ENCODE peak calls at places on chromosomes 2 and 18, in five cellular contexts. T is HepG2, X is H1, E is HCT116, Q is K562. H is an unnamed sample.

GRCh38 chr2:64371727-64372126 is 82.2 kb upstream of the LGALSL start:
- DNase-seq in T (no peak), X (no peak), E (no peak), Q (no peak), H (no peak)

GRCh38 chr2:24124003-24124585 is 825 bp downstream of the FAM228B start:
- DNase-seq in T (no peak), X (no peak), E (no peak), Q (no peak), H (peak; percentile 7)

GRCh38 chr2:58920001-58920400 is 678.9 kb upstream of the FANCL start:
- DNase-seq in T (no peak), X (no peak), E (no peak), Q (no peak), H (no peak)

GRCh38 chr18:40437517-40437916 is 1517.5 kb upstream of the PIK3C3 start:
- DNase-seq in T (no peak), X (no peak), E (no peak), Q (no peak), H (no peak)

GRCh38 chr2:171309727-171310265 is 124.0 kb downstream of the METTL8 start:
- DNase-seq in T (no peak), X (no peak), E (no peak), Q (no peak), H (no peak)

GRCh38 chr2:132757676-132758075 is 87.7 kb upstream of the LYPD1 start:
- DNase-seq in T (no peak), X (no peak), E (no peak), Q (no peak), H (no peak)

GRCh38 chr2:241228860-241229516 is 40.5 kb downstream of the ANO7 start:
- DNase-seq in T (peak; percentile 69), X (no peak), E (no peak), Q (no peak), H (no peak)

GRCh38 chr2:59787095-59787494 is 766.4 kb downstream of the BCL11A start:
- DNase-seq in T (no peak), X (no peak), E (no peak), Q (no peak), H (no peak)

GRCh38 chr2:223404616-223405015 is 197.5 kb downstream of the SCG2 start:
- DNase-seq in T (no peak), X (no peak), E (no peak), Q (no peak), H (no peak)

GRCh38 chr2:238872628-238873400 is 24.9 kb downstream of the TWIST2 start:
- DNase-seq in T (no peak), X (no peak), E (no peak), Q (no peak), H (no peak)

GRCh38 chr2:146898083-146898482 is 946.7 kb upstream of the ACVR2A start:
- DNase-seq in T (no peak), X (no peak), E (no peak), Q (no peak), H (no peak)

GRCh38 chr2:146890491-146890890 is 954.3 kb upstream of the ACVR2A start:
- DNase-seq in T (no peak), X (no peak), E (no peak), Q (no peak), H (no peak)

GRCh38 chr2:146894514-146894913 is 950.3 kb upstream of the ACVR2A start:
- DNase-seq in T (no peak), X (no peak), E (no peak), Q (no peak), H (no peak)

GRCh38 chr2:146893500-146894041 is 951.3 kb upstream of the ACVR2A start:
- DNase-seq in T (no peak), X (no peak), E (no peak), Q (no peak), H (no peak)
- TF ChIP-seq JUND in T (no peak), X (no peak), E (no peak), Q (no peak), H (no peak)

DNA sequence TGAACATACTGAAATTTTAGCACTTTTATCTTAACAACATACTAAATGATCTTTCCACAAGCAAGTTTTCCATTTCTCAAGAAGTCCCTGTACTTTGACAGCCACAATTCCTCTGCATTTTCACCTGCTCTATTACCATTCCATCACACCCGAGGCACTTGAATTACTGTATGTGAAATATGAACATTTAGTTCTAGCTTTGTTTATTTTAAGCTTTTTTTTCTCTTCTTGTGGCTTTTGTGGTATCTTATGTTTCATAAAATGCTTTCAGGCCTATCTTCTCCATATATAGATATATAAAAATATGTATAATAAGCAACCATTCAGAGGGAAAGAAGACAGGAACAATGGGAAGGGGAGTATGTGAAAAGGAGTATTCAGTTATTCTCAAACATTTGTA is 693.9 kb downstream of the SATB2 start:
- DNase-seq in T (no peak), X (no peak), E (no peak), Q (no peak), H (no peak)
- TF ChIP-seq JUND in T (no peak), X (no peak), E (no peak), Q (no peak), H (no peak)

DNA sequence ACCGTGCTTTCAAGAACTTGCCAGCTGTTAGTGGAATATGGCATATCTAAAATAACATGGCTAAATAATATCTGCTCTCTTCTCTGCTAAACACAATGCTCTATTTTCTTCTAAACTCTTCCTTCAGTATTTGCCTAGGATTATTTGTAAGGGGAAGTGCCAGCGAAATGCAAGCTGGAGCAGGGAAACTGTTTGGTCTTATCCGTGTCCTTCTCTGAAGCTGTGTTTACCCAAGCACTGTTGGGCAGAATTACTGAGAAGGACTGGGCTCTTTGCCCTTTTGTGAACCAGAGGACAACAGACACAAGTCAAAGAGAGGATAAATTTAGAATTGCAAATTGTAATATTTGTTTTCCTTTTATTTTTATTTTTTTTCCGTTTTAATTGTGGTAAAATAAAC is 23.6 kb downstream of the CPO start:
- DNase-seq in T (no peak), X (no peak), E (no peak), Q (no peak), H (no peak)
- TF ChIP-seq JUND in T (no peak), X (no peak), E (no peak), Q (no peak), H (no peak)

GRCh38 chr18:3720818-3721545 is 271.0 kb downstream of the TGIF1 start:
- DNase-seq in T (no peak), X (no peak), E (no peak), Q (no peak), H (no peak)
- TF ChIP-seq JUND in T (no peak), X (no peak), E (no peak), Q (no peak), H (no peak)

GRCh38 chr2:119255760-119256573 is 32.3 kb downstream of the STEAP3 start:
- DNase-seq in T (peak; percentile 38), X (no peak), E (peak; percentile 54), Q (no peak), H (no peak)
- TF ChIP-seq JUND in T (no peak), X (peak; percentile 36), E (peak; percentile 58), Q (no peak), H (no peak)

DNA sequence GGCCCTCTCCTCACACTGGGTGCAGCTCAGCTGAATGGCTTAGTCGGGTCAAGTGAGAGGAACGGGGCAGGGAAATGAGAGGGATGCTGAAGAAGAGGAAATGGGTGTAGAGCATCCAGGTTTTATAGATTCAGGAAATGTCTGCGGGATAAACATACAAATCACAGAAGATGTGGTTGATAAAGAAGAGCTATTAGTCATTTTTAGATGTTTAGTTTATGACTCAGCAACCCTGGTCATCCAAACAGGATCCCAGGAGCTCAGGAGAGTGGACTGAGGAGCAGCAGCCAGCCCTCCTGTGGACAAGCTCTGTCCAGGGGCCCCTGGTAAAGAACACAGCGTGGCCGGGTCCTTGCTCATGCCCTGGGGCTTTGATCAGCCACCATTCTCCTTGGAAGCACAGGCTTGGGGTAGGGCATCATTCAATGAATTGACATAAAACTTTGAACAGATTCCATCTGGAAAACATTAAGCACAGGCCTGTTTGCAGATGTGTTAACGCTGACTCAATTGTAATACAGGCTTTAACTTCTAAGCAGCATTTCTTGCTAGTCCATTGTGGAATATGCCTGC is 83.0 kb downstream of the NPAS2 start:
- DNase-seq in T (peak; percentile 81), X (no peak), E (peak; percentile 85), Q (no peak), H (no peak)
- TF ChIP-seq JUND in T (no peak), X (no peak), E (peak; percentile 96), Q (peak; percentile 75), H (no peak)

GRCh38 chr2:179207047-179207446 is 57.6 kb downstream of the SESTD1 start:
- DNase-seq in T (no peak), X (no peak), E (no peak), Q (no peak), H (no peak)

DNA sequence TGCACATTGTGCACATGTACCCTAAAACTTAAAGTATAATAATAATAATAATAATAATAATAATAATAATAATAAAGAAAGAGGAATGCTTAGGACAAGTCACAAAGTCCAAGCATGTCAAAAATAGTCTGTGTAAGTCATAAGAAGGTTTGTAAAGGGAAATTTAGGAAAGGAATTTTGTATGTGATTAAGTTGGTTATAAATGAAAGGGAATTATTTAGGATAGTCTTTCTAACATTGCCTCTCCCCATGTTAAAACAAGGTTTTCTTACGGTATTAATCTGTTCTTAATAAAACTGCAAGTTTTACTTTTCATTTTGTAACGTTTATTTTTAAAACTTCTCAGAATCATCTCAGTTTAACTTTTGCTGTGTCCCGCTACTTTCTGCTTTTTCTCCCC is 62.7 kb downstream of the SESTD1 start:
- DNase-seq in T (no peak), X (no peak), E (peak; percentile 8), Q (no peak), H (peak; percentile 42)
- TF ChIP-seq JUND in T (no peak), X (no peak), E (no peak), Q (no peak), H (no peak)